ENCODE peak calls at places on chromosomes 1 and 21, in six cellular contexts. A, S, M, E, G and U are unnamed samples. For H3K36me3, the result is how much of the 10 kb centered on the place peaks cover.

GRCh38 chr1:100624886-100625430 is 87.0 kb downstream of the GPR88 start:
- DNase-seq in A (peak), G (no peak), M (no peak), S (no peak), E (no peak), U (no peak)

GRCh38 chr1:64318428-64318827 is 115.0 kb downstream of the UBE2U start:
- DNase-seq in A (no peak), G (no peak), M (no peak), S (no peak), E (no peak), U (no peak)

GRCh38 chr1:239947789-239948188 is 143.9 kb upstream of the FMN2 start:
- DNase-seq in G (peak), M (no peak), E (no peak), A (peak), S (no peak), U (no peak)

GRCh38 chr1:192350351-192350750 is 33.6 kb downstream of the RGS21 start:
- DNase-seq in S (no peak), A (no peak), M (no peak), G (no peak), E (no peak), U (no peak)

GRCh38 chr21:44006017-44006624 is 6.0 kb upstream of the TRAPPC10 start:
- DNase-seq in M (no peak), S (no peak), A (peak), E (no peak), G (peak), U (no peak)

GRCh38 chr21:44984792-44985440 is 45.1 kb downstream of the SLX9 start:
- DNase-seq in A (no peak), E (peak), G (no peak), S (peak), M (no peak), U (no peak)

GRCh38 chr1:43831866-43832654 is 101.5 kb upstream of the ARTN start:
- DNase-seq in A (no peak), G (peak), S (no peak), E (no peak), M (no peak), U (peak)

GRCh38 chr1:42940851-42941639 is 17.6 kb downstream of the SLC2A1 start:
- DNase-seq in S (no peak), A (peak), G (peak), M (peak), E (no peak), U (no peak)

GRCh38 chr1:229855999-229856650 is 210.9 kb upstream of the GALNT2 start:
- DNase-seq in M (no peak), E (peak), S (peak), A (peak), G (no peak), U (peak)

GRCh38 chr1:151545542-151545941 is 5.4 kb downstream of the TUFT1 start:
- DNase-seq in G (no peak), E (no peak), M (no peak), S (no peak), A (peak), U (no peak)

GRCh38 chr1:110292327-110292741 is 46.8 kb upstream of the RBM15 start:
- DNase-seq in S (no peak), G (peak), M (no peak), E (no peak), A (peak), U (no peak)

GRCh38 chr1:248787430-248787829 is 31.9 kb upstream of the LYPD8 start:
- DNase-seq in E (no peak), S (no peak), M (no peak), G (no peak), A (no peak), U (peak)

GRCh38 chr21:45516071-45516670 is 26.1 kb downstream of the SLC19A1 start:
- DNase-seq in M (no peak), A (no peak), E (no peak), G (no peak), S (no peak), U (no peak)

GRCh38 chr1:70090875-70091274 is 114.5 kb downstream of the LRRC40 start:
- DNase-seq in A (peak), E (no peak), M (no peak), S (no peak), G (peak), U (no peak)

GRCh38 chr1:245585252-245585959 is 430.6 kb downstream of the KIF26B start:
- DNase-seq in G (peak), M (no peak), A (peak), E (peak), S (no peak), U (no peak)

GRCh38 chr1:85991261-85991660 is 165.3 kb downstream of the COL24A1 start:
- DNase-seq in A (no peak), M (no peak), S (no peak), G (no peak), E (no peak), U (no peak)

GRCh38 chr1:39326836-39327235 is 122.3 kb downstream of the MACF1 start:
- DNase-seq in A (peak), G (no peak), S (no peak), E (no peak), M (no peak), U (no peak)

GRCh38 chr1:205071801-205072200 is 12.5 kb downstream of the TMEM81 start:
- DNase-seq in S (no peak), E (no peak), A (no peak), M (no peak), G (no peak), U (no peak)

GRCh38 chr1:15261155-15262002 is 14.4 kb downstream of the FHAD1 start:
- DNase-seq in E (no peak), S (no peak), M (peak), A (peak), G (no peak), U (peak)

GRCh38 chr1:26285366-26286063 is 5.6 kb downstream of the SH3BGRL3 start:
- DNase-seq in A (peak), M (peak), S (peak), E (peak), G (peak), U (no peak)

GRCh38 chr21:26447932-26448331 is 125.2 kb downstream of the CYYR1 start:
- DNase-seq in S (no peak), M (no peak), G (no peak), E (no peak), A (no peak), U (no peak)

GRCh38 chr1:39333296-39333695 is 128.8 kb downstream of the MACF1 start:
- DNase-seq in M (no peak), E (no peak), A (no peak), S (no peak), G (no peak), U (no peak)

GRCh38 chr1:11600901-11601300 is 53.3 kb downstream of the FBXO2 start:
- DNase-seq in G (no peak), S (no peak), A (no peak), M (no peak), E (no peak), U (no peak)

GRCh38 chr1:186871784-186872183 is 43.0 kb downstream of the PLA2G4A start:
- DNase-seq in A (no peak), S (peak), G (no peak), E (no peak), M (no peak), U (no peak)

GRCh38 chr1:62841587-62842169 is 57.7 kb downstream of the ATG4C start:
- DNase-seq in G (peak), S (peak), A (peak), M (peak), E (peak), U (peak)

GRCh38 chr1:225860107-225860506 is 22.1 kb downstream of the TMEM63A start:
- DNase-seq in E (no peak), G (no peak), A (no peak), S (no peak), M (no peak), U (no peak)
- H3K36me3 ChIP-seq in E (under half), G (under half), A (under half), S (under half), M (under half), U (under half)

GRCh38 chr1:51249445-51249844 is 13.4 kb downstream of the RNF11 start:
- DNase-seq in S (no peak), M (no peak), A (no peak), E (no peak), G (no peak), U (no peak)

GRCh38 chr1:51252366-51252765 is 16.3 kb downstream of the RNF11 start:
- DNase-seq in A (no peak), E (no peak), M (no peak), S (no peak), G (no peak), U (no peak)

GRCh38 chr1:51253691-51254090 is 17.6 kb downstream of the RNF11 start:
- DNase-seq in M (no peak), E (no peak), A (peak), S (no peak), G (no peak), U (no peak)

DNA sequence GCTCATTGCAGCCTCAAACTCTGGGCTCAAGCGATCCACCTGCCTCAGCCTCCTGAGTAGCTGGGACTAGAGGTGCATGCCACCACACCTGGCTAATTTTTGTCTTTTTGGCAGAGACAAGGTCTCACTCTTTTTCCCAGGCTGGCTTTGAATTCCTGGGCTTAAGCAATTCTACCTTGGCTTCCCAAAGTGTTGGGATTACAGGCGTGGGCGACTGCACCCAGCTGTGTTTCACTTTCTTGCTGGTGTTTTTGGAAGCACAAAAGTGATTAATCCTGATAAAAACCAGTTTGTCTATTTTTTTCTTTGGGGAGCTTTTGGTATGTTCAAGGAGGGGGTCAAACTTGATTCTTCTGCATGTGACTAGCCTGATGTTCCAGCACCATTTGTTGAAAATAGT is 19.3 kb downstream of the RNF11 start:
- DNase-seq in G (no peak), E (no peak), S (peak), A (no peak), M (no peak), U (no peak)
- TF ChIP-seq EZH2phosphoT487 in G (no peak), E (no peak), S (no peak), A (no peak), M (no peak), U (no peak)

GRCh38 chr1:203278885-203279406 is 26.4 kb upstream of the BTG2 start:
- DNase-seq in M (no peak), A (no peak), S (no peak), E (no peak), G (no peak), U (no peak)
- H3K9ac ChIP-seq in M (no peak), A (peak), S (no peak), E (no peak), G (no peak), U (no peak)

GRCh38 chr1:114457675-114458074 is 53.3 kb downstream of the TRIM33 start:
- DNase-seq in M (no peak), S (no peak), A (no peak), E (no peak), G (no peak), U (no peak)
- H3K36me3 ChIP-seq in M (under half), S (under half), A (under half), E (half or more), G (half or more), U (under half)

GRCh38 chr1:224995602-224996001 is 66.1 kb downstream of the DNAH14 start:
- DNase-seq in S (no peak), E (no peak), G (no peak), A (no peak), M (no peak), U (no peak)

GRCh38 chr1:224998185-224998584 is 68.7 kb downstream of the DNAH14 start:
- DNase-seq in A (no peak), E (no peak), M (no peak), S (no peak), G (no peak), U (no peak)

DNA sequence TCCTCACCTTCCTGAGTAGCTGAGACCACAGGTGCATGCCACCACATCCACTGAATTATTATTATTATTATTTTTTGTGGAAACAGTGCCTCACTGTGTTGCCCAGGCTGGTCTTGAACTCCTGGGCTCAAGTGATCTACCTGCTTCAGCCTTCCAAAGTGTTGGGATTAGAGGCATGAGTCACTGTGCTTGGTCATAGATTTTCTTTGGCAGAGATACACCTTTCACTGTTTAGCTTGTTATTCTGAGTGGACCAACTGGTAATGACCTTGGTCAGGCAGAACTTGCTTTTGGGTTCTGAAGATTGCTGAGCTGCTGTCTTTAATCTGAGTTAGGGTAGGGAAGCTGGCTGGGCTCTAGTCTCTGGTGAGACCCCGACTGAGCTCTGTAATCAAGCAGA is 66.8 kb downstream of the DNAH14 start:
- DNase-seq in M (peak), A (peak), E (no peak), G (peak), S (no peak), U (no peak)
- TF ChIP-seq EZH2phosphoT487 in M (no peak), A (no peak), E (no peak), G (no peak), S (no peak), U (no peak)

GRCh38 chr1:30081379-30082102 is 641.8 kb downstream of the MATN1 start:
- DNase-seq in S (peak), M (no peak), A (no peak), G (no peak), E (no peak), U (no peak)
- H3K9ac ChIP-seq in S (no peak), M (no peak), A (no peak), G (no peak), E (no peak), U (no peak)

GRCh38 chr1:25219661-25220251 is 12.5 kb downstream of the SYF2 start:
- DNase-seq in G (no peak), A (no peak), M (no peak), S (no peak), E (no peak), U (no peak)
- H3K36me3 ChIP-seq in G (under half), A (under half), M (under half), S (under half), E (under half), U (under half)

DNA sequence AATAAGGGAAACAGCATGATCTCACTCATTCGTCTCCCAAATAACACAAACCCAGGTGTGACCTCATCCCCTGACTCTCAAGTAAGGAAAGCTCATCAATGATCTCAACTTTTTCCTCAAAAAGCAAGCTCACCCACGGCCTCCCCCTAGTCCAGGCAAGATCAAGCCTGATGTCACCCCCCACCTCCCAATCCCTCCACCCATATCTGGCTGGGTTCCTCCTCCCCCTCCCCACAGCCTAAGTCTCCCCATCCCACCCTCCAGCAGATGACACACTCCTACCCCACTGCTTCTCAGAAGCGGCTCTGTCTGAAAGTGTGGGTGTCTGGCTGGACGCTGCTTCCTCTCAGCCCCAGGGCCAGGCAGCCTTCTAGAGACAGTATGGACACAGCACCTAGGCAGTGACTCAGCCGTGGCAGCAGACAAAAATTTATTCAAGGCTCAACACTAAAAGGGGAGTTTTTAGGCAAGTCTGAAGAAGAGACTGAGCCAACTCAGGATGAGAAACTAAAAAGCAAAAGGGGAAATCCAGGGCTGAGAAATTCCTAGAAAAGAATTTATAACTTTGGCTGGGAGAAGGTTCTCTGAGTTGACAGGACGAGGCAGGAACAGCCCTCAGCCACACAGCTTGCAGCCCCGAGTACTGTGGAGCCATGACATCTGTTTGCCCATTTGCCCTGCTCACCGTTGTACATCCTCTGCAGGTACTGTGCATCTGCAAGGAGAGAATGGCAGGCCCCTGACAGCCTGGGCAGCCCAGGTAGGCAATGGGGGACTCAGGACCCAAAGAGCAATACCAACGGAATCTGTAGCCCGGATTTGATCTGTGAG is 81.6 kb upstream of the LRRC8D start:
- DNase-seq in E (no peak), A (peak), S (no peak), M (no peak), G (no peak), U (no peak)
- TF ChIP-seq EZH2phosphoT487 in E (no peak), A (no peak), S (no peak), M (no peak), G (no peak), U (no peak)

GRCh38 chr1:7578206-7578605 is 192.9 kb upstream of the VAMP3 start:
- DNase-seq in G (no peak), A (no peak), S (no peak), E (no peak), M (no peak), U (no peak)

GRCh38 chr1:7575041-7575400 is 196.1 kb upstream of the VAMP3 start:
- DNase-seq in S (no peak), M (no peak), G (no peak), A (no peak), E (no peak), U (no peak)

GRCh38 chr1:7579016-7579415 is 192.1 kb upstream of the VAMP3 start:
- DNase-seq in G (no peak), M (no peak), S (no peak), E (no peak), A (no peak), U (no peak)

GRCh38 chr1:7574121-7575040 is 196.7 kb upstream of the VAMP3 start:
- DNase-seq in M (no peak), G (no peak), E (no peak), S (no peak), A (no peak), U (no peak)

DNA sequence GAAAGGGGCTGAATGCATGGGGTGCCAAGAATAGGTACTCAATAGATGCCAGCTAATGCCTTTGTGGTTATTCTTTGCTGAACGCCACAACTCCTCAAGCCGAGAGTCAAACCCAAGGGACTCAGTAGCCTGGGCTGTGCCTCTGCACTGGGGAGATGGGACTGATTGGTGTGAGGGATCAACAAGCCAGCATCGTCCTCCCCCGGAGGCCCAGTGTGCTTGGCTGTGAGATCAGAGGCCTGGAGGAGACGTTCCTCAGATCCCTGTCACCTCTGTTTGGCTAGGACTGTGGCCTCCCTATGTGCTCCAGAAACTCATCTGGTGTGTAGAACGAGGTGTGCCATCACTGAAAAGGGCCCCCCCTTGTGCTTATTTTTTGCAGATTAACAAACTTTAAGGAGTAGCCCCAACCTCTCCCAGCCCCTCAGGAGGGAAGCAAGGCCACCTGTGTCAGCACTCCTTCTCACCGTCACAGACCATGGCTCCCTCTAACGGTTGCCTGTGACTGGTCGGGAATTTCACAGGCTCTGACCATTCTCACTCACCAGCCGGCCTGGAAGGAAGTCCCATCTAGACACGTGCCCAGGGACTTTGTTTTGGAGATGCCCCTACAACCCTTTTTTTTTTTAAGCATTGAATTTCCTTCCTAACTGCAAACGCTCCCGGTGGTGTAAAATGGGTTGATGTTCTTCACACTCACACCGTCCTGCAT is 194.0 kb upstream of the VAMP3 start:
- DNase-seq in M (peak), E (no peak), G (peak), S (peak), A (peak), U (no peak)
- H3K9ac ChIP-seq in M (no peak), E (no peak), G (no peak), S (no peak), A (no peak), U (no peak)

GRCh38 chr1:20753589-20753988 is 21.1 kb upstream of the SH2D5 start:
- DNase-seq in G (peak), S (no peak), M (no peak), E (no peak), A (no peak), U (no peak)

GRCh38 chr1:20751462-20751990 is 19.0 kb upstream of the SH2D5 start:
- DNase-seq in M (no peak), S (no peak), G (no peak), A (no peak), E (no peak), U (no peak)
- H3K36me3 ChIP-seq in M (under half), S (under half), G (half or more), A (half or more), E (half or more), U (under half)